ENCODE peak calls at places on chromosomes 1 and 21, in ten cellular contexts. F is HepG2, I is neural progenitor cell, E is mucosa of descending colon, H is OCI-LY7, J is upper lobe of right lung, X is uterus, D is left lung, Y is hepatocyte, S is BE2C. M is an unnamed sample.

GRCh38 chr21:46115441-46116188 is 17.7 kb downstream of the COL6A2 start:
- DNase-seq in Y (no peak), I (no peak), J (peak; percentile 56), H (no peak), F (no peak), E (peak; percentile 27), S (peak; percentile 3), D (peak; percentile 21), X (peak; percentile 14), M (peak; percentile 4)

GRCh38 chr1:230403442-230403841 is 22.7 kb downstream of the PGBD5 start:
- DNase-seq in S (no peak), E (no peak), H (no peak), I (no peak), X (no peak), F (no peak), D (no peak), J (no peak), Y (no peak), M (no peak)

GRCh38 chr1:3775498-3776230 is 3.1 kb downstream of the SMIM1 start:
- DNase-seq in J (peak; percentile 79), E (peak; percentile 82), Y (peak; percentile 78), I (peak; percentile 72), S (peak; percentile 64), D (peak; percentile 59), F (peak; percentile 94), X (peak; percentile 49), H (peak; percentile 88), M (peak; percentile 69)

GRCh38 chr1:119768778-119769177 is at the start of gene HMGCS2:
- DNase-seq in D (no peak), J (no peak), I (no peak), E (peak; percentile 80), H (no peak), Y (peak; percentile 70), S (no peak), X (no peak), F (no peak), M (peak; percentile 67)

GRCh38 chr1:67175713-67176112 is 9.5 kb downstream of the IL23R start:
- DNase-seq in I (no peak), F (no peak), E (no peak), H (no peak), S (no peak), Y (no peak), J (no peak), D (no peak), X (no peak), M (no peak)

GRCh38 chr1:1185101-1185765 is 11.6 kb downstream of the TTLL10 start:
- DNase-seq in Y (no peak), J (no peak), X (no peak), D (no peak), E (peak; percentile 48), F (no peak), S (peak; percentile 18), H (no peak), I (peak; percentile 18), M (peak; percentile 1)

GRCh38 chr21:29332461-29333354 is 34.0 kb downstream of the BACH1 start:
- DNase-seq in H (no peak), Y (no peak), J (no peak), F (no peak), X (no peak), S (no peak), I (no peak), E (no peak), D (no peak), M (no peak)

GRCh38 chr1:151133339-151133761 is 13.1 kb downstream of the SEMA6C start:
- DNase-seq in H (no peak), J (no peak), S (no peak), Y (no peak), F (no peak), D (no peak), I (peak; percentile 36), X (peak; percentile 78), E (no peak), M (peak; percentile 34)

GRCh38 chr1:1020000-1020404 is at the start of gene AGRN:
- DNase-seq in J (no peak), E (peak; percentile 79), I (peak; percentile 85), H (no peak), S (peak; percentile 53), F (no peak), D (no peak), X (peak; percentile 56), Y (no peak), M (no peak)

GRCh38 chr1:77511440-77511840 is 171.0 kb downstream of the ZZZ3 start:
- DNase-seq in D (no peak), X (no peak), I (no peak), J (no peak), F (no peak), E (no peak), Y (no peak), H (no peak), S (no peak), M (no peak)

GRCh38 chr1:112388436-112388835 is 7.6 kb upstream of the CTTNBP2NL start:
- DNase-seq in S (no peak), F (no peak), Y (no peak), E (no peak), X (no peak), H (no peak), J (no peak), D (no peak), I (no peak), M (no peak)

GRCh38 chr1:112390775-112391602 is 5.0 kb upstream of the CTTNBP2NL start:
- DNase-seq in F (peak; percentile 88), H (peak; percentile 89), S (peak; percentile 85), Y (peak; percentile 96), D (peak; percentile 86), J (peak; percentile 86), X (peak; percentile 91), E (peak; percentile 85), I (peak; percentile 95), M (peak; percentile 85)

GRCh38 chr1:112387807-112388206 is 8.2 kb upstream of the CTTNBP2NL start:
- DNase-seq in E (no peak), X (no peak), J (no peak), S (no peak), H (no peak), F (no peak), Y (no peak), D (no peak), I (no peak), M (no peak)

GRCh38 chr1:112391603-112391940 is 4.4 kb upstream of the CTTNBP2NL start:
- DNase-seq in H (no peak), E (no peak), X (no peak), Y (no peak), F (no peak), I (no peak), J (no peak), D (no peak), S (no peak), M (no peak)

GRCh38 chr1:112389689-112390088 is 6.3 kb upstream of the CTTNBP2NL start:
- DNase-seq in E (no peak), J (no peak), Y (no peak), I (no peak), D (no peak), F (peak; percentile 36), S (no peak), X (no peak), H (no peak), M (no peak)
- H3K4me1 ChIP-seq in E (peaks cover 14% of the 10 kb centered on the region), J (peaks cover 12% of the 10 kb centered on the region), Y (peaks cover 3% of the 10 kb centered on the region), I (peaks cover 6% of the 10 kb centered on the region), D (peaks cover 37% of the 10 kb centered on the region), F (peaks cover 65% of the 10 kb centered on the region), S (no peaks in the 10 kb centered on the region), X (peaks cover 4% of the 10 kb centered on the region), H (peaks cover 13% of the 10 kb centered on the region), M (peaks cover 12% of the 10 kb centered on the region)

DNA sequence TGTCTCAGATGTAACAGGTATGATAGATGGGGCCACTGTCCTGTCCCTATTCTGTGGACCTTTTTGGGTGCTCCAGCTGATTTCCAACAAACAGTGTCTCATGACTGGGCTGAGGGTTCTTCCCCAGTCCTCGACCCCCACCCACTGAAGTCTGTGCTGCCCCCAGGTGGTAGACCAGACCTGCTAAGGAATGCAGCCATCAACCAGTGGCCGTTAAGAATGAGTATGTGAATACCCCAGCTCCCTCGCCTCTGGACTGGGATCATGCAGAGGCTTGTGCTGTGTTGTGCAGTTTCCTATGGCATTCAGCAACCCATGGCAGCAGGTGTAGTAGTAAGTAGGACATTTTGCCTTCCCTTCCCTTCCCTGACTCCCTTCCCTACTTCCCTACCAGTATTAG is 183.1 kb upstream of the KAZN start:
- DNase-seq in D (no peak), Y (no peak), J (no peak), E (no peak), X (no peak), I (peak; percentile 50), F (no peak), S (peak; percentile 7), H (peak; percentile 74), M (no peak)
- TF ChIP-seq CTCF in D (no peak), Y (peak; percentile 16), J (no peak), E (no peak), X (no peak), I (peak; percentile 53), F (peak; percentile 51), S (peak; percentile 18), H (peak; percentile 85), M (no peak)

GRCh38 chr1:247335871-247336270 is 4.2 kb upstream of the ZNF496 start:
- DNase-seq in S (no peak), D (no peak), X (peak; percentile 31), Y (no peak), H (no peak), I (peak; percentile 23), F (no peak), J (no peak), E (no peak), M (no peak)

GRCh38 chr1:247334378-247335133 is 2.9 kb upstream of the ZNF496 start:
- DNase-seq in D (no peak), I (no peak), E (no peak), J (no peak), X (no peak), F (no peak), Y (no peak), H (no peak), S (no peak), M (no peak)

GRCh38 chr1:247337250-247337746 is 5.6 kb upstream of the ZNF496 start:
- DNase-seq in F (no peak), D (no peak), J (no peak), E (no peak), Y (no peak), I (no peak), H (no peak), S (no peak), X (peak; percentile 53), M (no peak)

GRCh38 chr1:247337961-247338360 is 6.3 kb upstream of the ZNF496 start:
- DNase-seq in F (no peak), I (no peak), E (no peak), J (no peak), Y (no peak), D (no peak), H (no peak), X (peak; percentile 43), S (no peak), M (no peak)

DNA sequence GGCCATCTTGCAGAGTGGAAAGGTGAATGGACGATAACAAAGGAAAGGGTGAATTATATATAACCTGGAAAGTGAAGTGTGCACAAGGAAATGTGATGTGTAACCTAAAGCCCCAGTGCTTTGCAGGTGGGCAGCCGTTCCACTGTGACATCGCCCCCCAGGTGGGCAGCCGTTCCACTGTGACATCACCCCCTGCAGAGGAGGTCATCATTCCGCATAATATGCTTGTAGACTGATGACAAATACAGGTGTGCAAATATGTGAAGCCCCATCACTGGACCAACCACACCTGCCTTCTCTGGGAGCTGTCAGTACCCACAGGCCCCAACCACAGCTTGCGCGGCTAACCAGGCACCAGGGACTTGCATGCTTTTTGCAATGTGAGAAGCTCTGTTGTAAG is 4.7 kb upstream of the ZNF496 start:
- DNase-seq in X (no peak), E (no peak), D (no peak), Y (no peak), H (no peak), I (no peak), F (no peak), J (no peak), S (no peak), M (no peak)
- H3K36me3 ChIP-seq in X (no peaks in the 10 kb centered on the region), E (no peaks in the 10 kb centered on the region), D (no peaks in the 10 kb centered on the region), Y (no peaks in the 10 kb centered on the region), H (no peaks in the 10 kb centered on the region), I (no peaks in the 10 kb centered on the region), F (peaks cover 7% of the 10 kb centered on the region), J (no peaks in the 10 kb centered on the region), S (peaks cover 13% of the 10 kb centered on the region), M (no peaks in the 10 kb centered on the region)

GRCh38 chr1:27574871-27575831 is 28.8 kb downstream of the AHDC1 start:
- DNase-seq in X (peak; percentile 87), S (peak; percentile 76), E (peak; percentile 80), H (no peak), Y (peak; percentile 88), D (peak; percentile 80), F (no peak), J (peak; percentile 90), I (peak; percentile 94), M (peak; percentile 93)
- H3K4me1 ChIP-seq in X (peaks cover 60% of the 10 kb centered on the region), S (peaks cover 34% of the 10 kb centered on the region), E (peaks cover 43% of the 10 kb centered on the region), H (peaks cover 17% of the 10 kb centered on the region), Y (peaks cover 77% of the 10 kb centered on the region), D (peaks cover 83% of the 10 kb centered on the region), F (peaks cover 73% of the 10 kb centered on the region), J (peaks cover 69% of the 10 kb centered on the region), I (peaks cover 65% of the 10 kb centered on the region), M (peaks cover 46% of the 10 kb centered on the region)